ENCODE peak calls at places on chromosomes 16 and 17, in five cellular contexts. One of them, this sample, is unnamed.

GRCh38 chr17:33461051-33461450 is 168.0 kb upstream of the ASIC2 start:
- DNase-seq in NCI-H1436: no peak
- DNase-seq in activated T-helper 9 cell treated with anti-CD3 and anti-CD28 coated beads, Interleukin-2, amount 50 U/mL, for 16 hours: no peak
- DNase-seq in Daoy: no peak
- DNase-seq in left colon: no peak
- DNase-seq in this sample: no peak

GRCh38 chr16:52450906-52451305 is 96.0 kb downstream of the TOX3 start:
- DNase-seq in NCI-H1436: no peak
- DNase-seq in activated T-helper 9 cell treated with anti-CD3 and anti-CD28 coated beads, Interleukin-2, amount 50 U/mL, for 16 hours: no peak
- DNase-seq in Daoy: no peak
- DNase-seq in left colon: no peak
- DNase-seq in this sample: no peak

GRCh38 chr17:49850772-49851386 is 3.0 kb upstream of the TAC4 start:
- DNase-seq in NCI-H1436: no peak
- DNase-seq in activated T-helper 9 cell treated with anti-CD3 and anti-CD28 coated beads, Interleukin-2, amount 50 U/mL, for 16 hours: no peak
- DNase-seq in Daoy: peak
- DNase-seq in left colon: no peak
- DNase-seq in this sample: no peak

GRCh38 chr16:11136600-11136999 is 119.4 kb downstream of the SOCS1 start:
- DNase-seq in NCI-H1436: peak
- DNase-seq in activated T-helper 9 cell treated with anti-CD3 and anti-CD28 coated beads, Interleukin-2, amount 50 U/mL, for 16 hours: no peak
- DNase-seq in Daoy: peak
- DNase-seq in left colon: no peak
- DNase-seq in this sample: no peak

GRCh38 chr17:76566988-76567431 is 18.6 kb downstream of the ST6GALNAC2 start:
- DNase-seq in NCI-H1436: no peak
- DNase-seq in activated T-helper 9 cell treated with anti-CD3 and anti-CD28 coated beads, Interleukin-2, amount 50 U/mL, for 16 hours: no peak
- DNase-seq in Daoy: no peak
- DNase-seq in left colon: no peak
- DNase-seq in this sample: no peak

GRCh38 chr16:51994597-51994996 is 552.3 kb downstream of the TOX3 start:
- DNase-seq in NCI-H1436: peak
- DNase-seq in activated T-helper 9 cell treated with anti-CD3 and anti-CD28 coated beads, Interleukin-2, amount 50 U/mL, for 16 hours: no peak
- DNase-seq in Daoy: peak
- DNase-seq in left colon: peak
- DNase-seq in this sample: peak

GRCh38 chr16:87765473-87765775 is 362 bp downstream of the KLHDC4 start:
- DNase-seq in NCI-H1436: no peak
- DNase-seq in activated T-helper 9 cell treated with anti-CD3 and anti-CD28 coated beads, Interleukin-2, amount 50 U/mL, for 16 hours: peak
- DNase-seq in Daoy: peak
- DNase-seq in left colon: no peak
- DNase-seq in this sample: peak

GRCh38 chr16:80577485-80578280 is 36.9 kb downstream of the DYNLRB2 start:
- DNase-seq in NCI-H1436: no peak
- DNase-seq in activated T-helper 9 cell treated with anti-CD3 and anti-CD28 coated beads, Interleukin-2, amount 50 U/mL, for 16 hours: no peak
- DNase-seq in Daoy: no peak
- DNase-seq in left colon: no peak
- DNase-seq in this sample: no peak

GRCh38 chr17:3762922-3763776 is 37.8 kb downstream of the ITGAE start:
- DNase-seq in NCI-H1436: no peak
- DNase-seq in activated T-helper 9 cell treated with anti-CD3 and anti-CD28 coated beads, Interleukin-2, amount 50 U/mL, for 16 hours: peak
- DNase-seq in Daoy: peak
- DNase-seq in left colon: no peak
- DNase-seq in this sample: no peak

GRCh38 chr16:67683767-67684166 is 17.2 kb downstream of the C16orf86 start:
- DNase-seq in NCI-H1436: no peak
- DNase-seq in activated T-helper 9 cell treated with anti-CD3 and anti-CD28 coated beads, Interleukin-2, amount 50 U/mL, for 16 hours: no peak
- DNase-seq in Daoy: no peak
- DNase-seq in left colon: no peak
- DNase-seq in this sample: no peak

GRCh38 chr16:56836410-56836834 is 28.6 kb upstream of the SLC12A3 start:
- DNase-seq in NCI-H1436: no peak
- DNase-seq in activated T-helper 9 cell treated with anti-CD3 and anti-CD28 coated beads, Interleukin-2, amount 50 U/mL, for 16 hours: no peak
- DNase-seq in Daoy: no peak
- DNase-seq in left colon: no peak
- DNase-seq in this sample: no peak

GRCh38 chr16:53129281-53130192 is 74.7 kb downstream of the CHD9 start:
- DNase-seq in NCI-H1436: no peak
- DNase-seq in activated T-helper 9 cell treated with anti-CD3 and anti-CD28 coated beads, Interleukin-2, amount 50 U/mL, for 16 hours: no peak
- DNase-seq in Daoy: peak
- DNase-seq in left colon: no peak
- DNase-seq in this sample: no peak

GRCh38 chr16:1206786-1207185 is 18.3 kb downstream of the TPSG1 start:
- DNase-seq in NCI-H1436: no peak
- DNase-seq in activated T-helper 9 cell treated with anti-CD3 and anti-CD28 coated beads, Interleukin-2, amount 50 U/mL, for 16 hours: no peak
- DNase-seq in Daoy: no peak
- DNase-seq in left colon: no peak
- DNase-seq in this sample: no peak

GRCh38 chr17:6853764-6854442 is 22.4 kb upstream of the TEKT1 start:
- DNase-seq in NCI-H1436: peak
- DNase-seq in activated T-helper 9 cell treated with anti-CD3 and anti-CD28 coated beads, Interleukin-2, amount 50 U/mL, for 16 hours: no peak
- DNase-seq in Daoy: no peak
- DNase-seq in left colon: no peak
- DNase-seq in this sample: no peak

GRCh38 chr17:17349724-17350106 is 46.5 kb downstream of the NT5M start:
- DNase-seq in NCI-H1436: no peak
- DNase-seq in activated T-helper 9 cell treated with anti-CD3 and anti-CD28 coated beads, Interleukin-2, amount 50 U/mL, for 16 hours: no peak
- DNase-seq in Daoy: no peak
- DNase-seq in left colon: no peak
- DNase-seq in this sample: no peak

GRCh38 chr16:67396159-67396774 is 3.0 kb upstream of the TPPP3 start:
- DNase-seq in NCI-H1436: peak
- DNase-seq in activated T-helper 9 cell treated with anti-CD3 and anti-CD28 coated beads, Interleukin-2, amount 50 U/mL, for 16 hours: no peak
- DNase-seq in Daoy: peak
- DNase-seq in left colon: peak
- DNase-seq in this sample: peak

GRCh38 chr16:65075877-65076276 is 46.0 kb downstream of the CDH11 start:
- DNase-seq in NCI-H1436: no peak
- DNase-seq in activated T-helper 9 cell treated with anti-CD3 and anti-CD28 coated beads, Interleukin-2, amount 50 U/mL, for 16 hours: no peak
- DNase-seq in Daoy: no peak
- DNase-seq in left colon: no peak
- DNase-seq in this sample: no peak

GRCh38 chr16:81645303-81645702 is 133.8 kb upstream of the PLCG2 start:
- DNase-seq in NCI-H1436: peak
- DNase-seq in activated T-helper 9 cell treated with anti-CD3 and anti-CD28 coated beads, Interleukin-2, amount 50 U/mL, for 16 hours: no peak
- DNase-seq in Daoy: peak
- DNase-seq in left colon: peak
- DNase-seq in this sample: peak

GRCh38 chr17:72069744-72070143 is 51.1 kb upstream of the SOX9 start:
- DNase-seq in NCI-H1436: no peak
- DNase-seq in activated T-helper 9 cell treated with anti-CD3 and anti-CD28 coated beads, Interleukin-2, amount 50 U/mL, for 16 hours: no peak
- DNase-seq in Daoy: no peak
- DNase-seq in left colon: no peak
- DNase-seq in this sample: no peak

GRCh38 chr17:65055708-65056638 is 567 bp downstream of the GNA13 start:
- DNase-seq in NCI-H1436: no peak
- DNase-seq in activated T-helper 9 cell treated with anti-CD3 and anti-CD28 coated beads, Interleukin-2, amount 50 U/mL, for 16 hours: peak
- DNase-seq in Daoy: peak
- DNase-seq in left colon: peak
- DNase-seq in this sample: no peak

GRCh38 chr17:146983-147761 is 9.8 kb downstream of the SCGB1C2 start:
- DNase-seq in NCI-H1436: no peak
- DNase-seq in activated T-helper 9 cell treated with anti-CD3 and anti-CD28 coated beads, Interleukin-2, amount 50 U/mL, for 16 hours: no peak
- DNase-seq in Daoy: no peak
- DNase-seq in left colon: peak
- DNase-seq in this sample: no peak

GRCh38 chr16:12459401-12459791 is 344.3 kb downstream of the CPPED1 start:
- DNase-seq in NCI-H1436: no peak
- DNase-seq in activated T-helper 9 cell treated with anti-CD3 and anti-CD28 coated beads, Interleukin-2, amount 50 U/mL, for 16 hours: no peak
- DNase-seq in Daoy: no peak
- DNase-seq in left colon: peak
- DNase-seq in this sample: no peak

GRCh38 chr17:32318071-32318470 is 23.9 kb downstream of the C17orf75 start:
- DNase-seq in NCI-H1436: no peak
- DNase-seq in activated T-helper 9 cell treated with anti-CD3 and anti-CD28 coated beads, Interleukin-2, amount 50 U/mL, for 16 hours: no peak
- DNase-seq in Daoy: no peak
- DNase-seq in left colon: no peak
- DNase-seq in this sample: no peak

GRCh38 chr17:2101448-2102257 is 46.8 kb downstream of the HIC1 start:
- DNase-seq in NCI-H1436: no peak
- DNase-seq in activated T-helper 9 cell treated with anti-CD3 and anti-CD28 coated beads, Interleukin-2, amount 50 U/mL, for 16 hours: no peak
- DNase-seq in Daoy: no peak
- DNase-seq in left colon: peak
- DNase-seq in this sample: peak

GRCh38 chr17:81302861-81303326 is 7.8 kb upstream of the SLC38A10 start:
- DNase-seq in NCI-H1436: peak
- DNase-seq in activated T-helper 9 cell treated with anti-CD3 and anti-CD28 coated beads, Interleukin-2, amount 50 U/mL, for 16 hours: no peak
- DNase-seq in Daoy: no peak
- DNase-seq in left colon: no peak
- DNase-seq in this sample: peak

GRCh38 chr17:40836020-40836419 is 13.6 kb upstream of the KRT10 start:
- DNase-seq in NCI-H1436: no peak
- DNase-seq in activated T-helper 9 cell treated with anti-CD3 and anti-CD28 coated beads, Interleukin-2, amount 50 U/mL, for 16 hours: no peak
- DNase-seq in Daoy: no peak
- DNase-seq in left colon: no peak
- DNase-seq in this sample: no peak

GRCh38 chr17:3524024-3524423 is 33.6 kb downstream of the TRPV3 start:
- DNase-seq in NCI-H1436: no peak
- DNase-seq in activated T-helper 9 cell treated with anti-CD3 and anti-CD28 coated beads, Interleukin-2, amount 50 U/mL, for 16 hours: no peak
- DNase-seq in Daoy: no peak
- DNase-seq in left colon: no peak
- DNase-seq in this sample: no peak

GRCh38 chr16:77898671-77899211 is 110.4 kb downstream of the VAT1L start:
- DNase-seq in NCI-H1436: peak
- DNase-seq in activated T-helper 9 cell treated with anti-CD3 and anti-CD28 coated beads, Interleukin-2, amount 50 U/mL, for 16 hours: no peak
- DNase-seq in Daoy: peak
- DNase-seq in left colon: no peak
- DNase-seq in this sample: no peak

GRCh38 chr16:1152651-1153259 is at the start of gene CACNA1H:
- DNase-seq in NCI-H1436: peak
- DNase-seq in activated T-helper 9 cell treated with anti-CD3 and anti-CD28 coated beads, Interleukin-2, amount 50 U/mL, for 16 hours: peak
- DNase-seq in Daoy: no peak
- DNase-seq in left colon: no peak
- DNase-seq in this sample: no peak

This sample was measured in SHP77.